ENCODE peak calls at places on chromosomes 13 and 19, in four cellular contexts. One of them, this sample, is unnamed.

GRCh38 chr13:23621316-23621645 is 51.1 kb downstream of the TNFRSF19 start:
- DNase-seq in nephron progenitor cell: no peak
- DNase-seq in AG09319: no peak
- DNase-seq in pancreas: no peak
- DNase-seq in this sample: no peak

GRCh38 chr13:94435604-94436226 is 43.8 kb downstream of the DCT start:
- DNase-seq in nephron progenitor cell: no peak
- DNase-seq in AG09319: peak
- DNase-seq in pancreas: no peak
- DNase-seq in this sample: no peak

GRCh38 chr19:24069907-24070657 is 16.9 kb upstream of the ZNF254 start:
- DNase-seq in nephron progenitor cell: no peak
- DNase-seq in AG09319: no peak
- DNase-seq in pancreas: no peak
- DNase-seq in this sample: no peak

GRCh38 chr19:45099465-45100201 is 6.7 kb downstream of the PPP1R37 start:
- DNase-seq in nephron progenitor cell: no peak
- DNase-seq in AG09319: no peak
- DNase-seq in pancreas: no peak
- DNase-seq in this sample: no peak

GRCh38 chr19:6572217-6572616 is 18.7 kb downstream of the CD70 start:
- DNase-seq in nephron progenitor cell: no peak
- DNase-seq in AG09319: no peak
- DNase-seq in pancreas: no peak
- DNase-seq in this sample: no peak

GRCh38 chr19:27794444-27795042 is 1418.4 kb downstream of the UQCRFS1 start:
- DNase-seq in nephron progenitor cell: peak
- DNase-seq in AG09319: no peak
- DNase-seq in pancreas: peak
- DNase-seq in this sample: no peak

GRCh38 chr19:49999371-50000010 is 25.7 kb downstream of the VRK3 start:
- DNase-seq in nephron progenitor cell: no peak
- DNase-seq in AG09319: no peak
- DNase-seq in pancreas: no peak
- DNase-seq in this sample: no peak

GRCh38 chr19:40604647-40605200 is 3.6 kb downstream of the LTBP4 start:
- DNase-seq in nephron progenitor cell: no peak
- DNase-seq in AG09319: no peak
- DNase-seq in pancreas: no peak
- DNase-seq in this sample: no peak

GRCh38 chr13:63882052-63882451 is 2466.4 kb upstream of the PCDH20 start:
- DNase-seq in nephron progenitor cell: no peak
- DNase-seq in AG09319: no peak
- DNase-seq in pancreas: no peak
- DNase-seq in this sample: no peak

GRCh38 chr13:93262729-93263128 is 36.1 kb downstream of the GPC6 start:
- DNase-seq in nephron progenitor cell: no peak
- DNase-seq in AG09319: no peak
- DNase-seq in pancreas: no peak
- DNase-seq in this sample: no peak

GRCh38 chr13:107450931-107451330 is 764.4 kb downstream of the LIG4 start:
- DNase-seq in nephron progenitor cell: no peak
- DNase-seq in AG09319: peak
- DNase-seq in pancreas: no peak
- DNase-seq in this sample: no peak

GRCh38 chr13:73058741-73059459 is at the start of gene KLF5:
- DNase-seq in nephron progenitor cell: peak
- DNase-seq in AG09319: peak
- DNase-seq in pancreas: peak
- DNase-seq in this sample: peak

GRCh38 chr13:75055296-75055695 is 426.7 kb downstream of the TBC1D4 start:
- DNase-seq in nephron progenitor cell: no peak
- DNase-seq in AG09319: no peak
- DNase-seq in pancreas: no peak
- DNase-seq in this sample: no peak

GRCh38 chr13:87280139-87280538 is 391.0 kb upstream of the SLITRK5 start:
- DNase-seq in nephron progenitor cell: no peak
- DNase-seq in AG09319: no peak
- DNase-seq in pancreas: no peak
- DNase-seq in this sample: no peak

GRCh38 chr13:49812806-49813205 is 20.3 kb upstream of the KPNA3 start:
- DNase-seq in nephron progenitor cell: peak
- DNase-seq in AG09319: no peak
- DNase-seq in pancreas: no peak
- DNase-seq in this sample: no peak

GRCh38 chr13:85665286-85665685 is 133.9 kb downstream of the SLITRK6 start:
- DNase-seq in nephron progenitor cell: no peak
- DNase-seq in AG09319: no peak
- DNase-seq in pancreas: no peak
- DNase-seq in this sample: no peak

GRCh38 chr13:36850790-36851438 is 31.9 kb downstream of the RFXAP start:
- DNase-seq in nephron progenitor cell: peak
- DNase-seq in AG09319: no peak
- DNase-seq in pancreas: no peak
- DNase-seq in this sample: no peak

GRCh38 chr13:21033224-21033855 is 28.0 kb downstream of the LATS2 start:
- DNase-seq in nephron progenitor cell: no peak
- DNase-seq in AG09319: no peak
- DNase-seq in pancreas: peak
- DNase-seq in this sample: no peak

GRCh38 chr19:18587962-18588610 is 512 bp upstream of the REX1BD start:
- DNase-seq in nephron progenitor cell: no peak
- DNase-seq in AG09319: no peak
- DNase-seq in pancreas: no peak
- DNase-seq in this sample: no peak

GRCh38 chr19:18589380-18590272 is 1.0 kb downstream of the REX1BD start:
- DNase-seq in nephron progenitor cell: peak
- DNase-seq in AG09319: no peak
- DNase-seq in pancreas: peak
- DNase-seq in this sample: no peak

GRCh38 chr19:18588611-18589379 is at the start of gene REX1BD:
- DNase-seq in nephron progenitor cell: peak
- DNase-seq in AG09319: no peak
- DNase-seq in pancreas: peak
- DNase-seq in this sample: no peak

GRCh38 chr19:18587561-18587960 is 1.0 kb upstream of the REX1BD start:
- DNase-seq in nephron progenitor cell: no peak
- DNase-seq in AG09319: no peak
- DNase-seq in pancreas: no peak
- DNase-seq in this sample: no peak

GRCh38 chr19:18586311-18586710 is 2.3 kb upstream of the REX1BD start:
- DNase-seq in nephron progenitor cell: no peak
- DNase-seq in AG09319: no peak
- DNase-seq in pancreas: no peak
- DNase-seq in this sample: no peak
- TF ChIP-seq CTCF in nephron progenitor cell: no peak
- TF ChIP-seq CTCF in AG09319: no peak
- TF ChIP-seq CTCF in pancreas: no peak
- TF ChIP-seq CTCF in this sample: no peak

GRCh38 chr19:11137542-11138384 is 17.8 kb downstream of the SPC24 start:
- DNase-seq in nephron progenitor cell: peak
- DNase-seq in AG09319: peak
- DNase-seq in pancreas: peak
- DNase-seq in this sample: no peak
- TF ChIP-seq CTCF in nephron progenitor cell: peak
- TF ChIP-seq CTCF in AG09319: peak
- TF ChIP-seq CTCF in pancreas: peak
- TF ChIP-seq CTCF in this sample: no peak

DNA sequence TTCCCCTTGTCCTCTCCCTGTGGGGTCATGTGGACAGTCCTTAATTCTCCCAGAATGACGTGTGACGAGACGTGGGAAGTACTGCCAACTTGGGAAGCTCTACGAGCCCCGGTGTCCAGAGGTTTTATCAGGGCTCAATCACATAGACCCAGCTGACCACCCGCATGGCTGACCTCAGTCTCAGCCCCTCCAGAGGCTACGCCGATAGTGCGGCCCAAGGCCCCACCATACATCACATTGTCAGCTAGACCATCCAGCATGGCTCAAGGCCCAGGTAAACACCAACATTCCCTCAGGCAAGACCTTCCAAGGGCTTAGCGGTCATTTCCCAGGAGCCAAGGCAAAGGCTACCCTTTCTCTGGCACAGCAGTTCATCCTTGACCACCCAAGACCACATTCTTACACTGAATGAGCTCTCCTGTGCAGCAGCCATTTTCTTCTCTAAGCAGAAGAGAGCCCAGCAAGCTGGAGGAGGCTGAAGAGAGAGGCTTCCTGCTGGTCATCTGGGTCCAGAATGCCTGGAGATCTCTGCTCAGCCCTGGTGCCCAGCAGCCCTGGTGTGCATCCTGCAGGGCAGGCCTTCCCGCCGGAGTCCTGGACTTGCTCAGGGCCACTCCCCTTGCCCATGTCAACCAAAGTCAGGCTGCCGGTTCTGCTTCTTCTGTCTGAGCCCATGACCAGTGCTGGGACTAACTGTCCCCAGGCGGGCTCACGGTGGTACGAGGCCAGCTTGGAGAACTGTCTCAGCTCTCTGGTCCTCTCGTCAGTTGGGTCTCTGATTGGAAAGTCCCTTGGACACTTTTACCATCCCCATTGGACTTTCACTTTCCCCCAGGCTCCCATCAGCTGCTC is 7.9 kb upstream of the F10 start:
- DNase-seq in nephron progenitor cell: peak
- DNase-seq in AG09319: no peak
- DNase-seq in pancreas: no peak
- DNase-seq in this sample: no peak
- TF ChIP-seq CTCF in nephron progenitor cell: no peak
- TF ChIP-seq CTCF in AG09319: no peak
- TF ChIP-seq CTCF in pancreas: no peak
- TF ChIP-seq CTCF in this sample: no peak

DNA sequence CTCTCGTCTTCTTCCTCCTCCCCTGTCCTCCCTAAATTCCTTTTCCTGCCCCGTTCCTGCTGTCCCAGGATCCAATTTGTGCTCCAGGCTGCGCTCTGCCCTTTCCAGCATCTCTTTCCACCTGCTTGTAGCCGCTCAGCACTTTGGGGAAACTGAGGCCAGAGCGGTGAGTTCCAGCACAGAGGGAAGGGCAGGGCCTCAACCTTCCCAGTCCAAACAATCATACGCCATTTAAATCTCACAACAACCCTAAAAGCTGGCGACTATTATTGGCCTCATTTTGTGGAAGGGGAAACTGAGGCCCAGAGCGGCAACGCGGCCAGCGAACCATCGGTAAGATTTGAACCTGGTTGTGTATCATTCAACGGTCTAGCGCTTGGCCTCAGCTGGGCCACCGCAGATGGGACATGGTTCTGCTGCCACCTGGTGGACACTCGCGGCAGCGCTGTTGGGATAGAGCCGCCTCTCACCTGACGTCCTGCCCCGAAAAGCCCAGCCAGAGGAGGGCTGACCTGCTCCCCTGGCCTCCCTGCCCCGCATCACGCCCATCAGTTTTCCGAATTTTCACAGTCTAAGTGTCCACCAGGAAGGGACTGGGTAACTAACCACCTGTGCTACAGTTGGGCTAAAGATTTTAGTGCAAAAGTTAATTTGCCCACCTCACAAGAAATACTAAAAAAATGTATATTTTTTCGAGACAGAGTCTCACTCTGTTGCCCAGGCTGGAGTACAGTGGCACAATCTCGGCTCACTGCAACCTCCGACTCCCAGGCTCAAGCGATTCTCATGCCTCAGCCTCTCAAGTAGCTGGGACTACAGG is 4.2 kb upstream of the RPL18A start:
- DNase-seq in nephron progenitor cell: peak
- DNase-seq in AG09319: no peak
- DNase-seq in pancreas: peak
- DNase-seq in this sample: peak
- TF ChIP-seq CTCF in nephron progenitor cell: peak
- TF ChIP-seq CTCF in AG09319: peak
- TF ChIP-seq CTCF in pancreas: peak
- TF ChIP-seq CTCF in this sample: peak

DNA sequence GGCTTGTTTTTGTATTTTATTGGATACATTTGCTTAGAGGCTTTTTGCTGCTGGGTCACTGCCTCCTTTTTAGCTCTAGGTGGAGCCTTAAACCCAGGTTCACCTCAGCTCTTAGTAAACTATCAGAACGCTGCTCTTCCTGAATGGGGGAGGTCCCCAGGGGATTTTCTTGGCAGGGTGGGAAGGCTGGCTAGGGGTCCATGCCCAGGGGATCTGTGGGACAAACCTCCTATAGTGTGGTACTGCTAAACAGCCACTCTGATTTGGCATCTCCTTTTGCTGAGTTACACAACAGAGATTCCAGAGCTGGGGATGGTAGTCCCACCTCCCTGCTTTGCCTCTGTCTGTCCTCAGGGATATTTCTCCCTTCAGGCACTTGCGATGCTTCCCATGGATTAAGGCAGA is 204.9 kb downstream of the ZIC5 start:
- DNase-seq in nephron progenitor cell: no peak
- DNase-seq in AG09319: no peak
- DNase-seq in pancreas: no peak
- DNase-seq in this sample: no peak
- TF ChIP-seq CTCF in nephron progenitor cell: no peak
- TF ChIP-seq CTCF in AG09319: no peak
- TF ChIP-seq CTCF in pancreas: no peak
- TF ChIP-seq CTCF in this sample: no peak

DNA sequence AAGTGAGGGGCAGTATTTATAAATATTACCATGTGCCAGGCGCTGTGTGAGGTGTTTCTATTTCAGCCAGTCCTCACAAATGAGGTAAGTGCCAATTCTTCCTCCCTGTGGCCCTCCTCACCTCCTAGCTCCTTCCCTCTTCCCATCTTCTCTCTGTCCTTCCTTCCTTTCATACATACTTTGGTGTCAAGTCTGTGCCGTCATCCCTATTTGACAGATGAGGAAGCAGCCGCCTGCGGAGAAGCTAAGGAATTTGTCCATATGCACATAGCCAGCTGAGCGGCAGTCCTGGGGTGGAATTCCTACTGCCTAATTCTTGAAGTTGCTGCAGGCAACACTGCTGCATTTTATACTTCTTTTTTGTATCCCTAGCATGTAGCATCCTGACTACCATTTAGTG is 150.8 kb downstream of the B3GLCT start:
- DNase-seq in nephron progenitor cell: no peak
- DNase-seq in AG09319: no peak
- DNase-seq in pancreas: no peak
- DNase-seq in this sample: no peak
- TF ChIP-seq CTCF in nephron progenitor cell: no peak
- TF ChIP-seq CTCF in AG09319: no peak
- TF ChIP-seq CTCF in pancreas: no peak
- TF ChIP-seq CTCF in this sample: no peak

DNA sequence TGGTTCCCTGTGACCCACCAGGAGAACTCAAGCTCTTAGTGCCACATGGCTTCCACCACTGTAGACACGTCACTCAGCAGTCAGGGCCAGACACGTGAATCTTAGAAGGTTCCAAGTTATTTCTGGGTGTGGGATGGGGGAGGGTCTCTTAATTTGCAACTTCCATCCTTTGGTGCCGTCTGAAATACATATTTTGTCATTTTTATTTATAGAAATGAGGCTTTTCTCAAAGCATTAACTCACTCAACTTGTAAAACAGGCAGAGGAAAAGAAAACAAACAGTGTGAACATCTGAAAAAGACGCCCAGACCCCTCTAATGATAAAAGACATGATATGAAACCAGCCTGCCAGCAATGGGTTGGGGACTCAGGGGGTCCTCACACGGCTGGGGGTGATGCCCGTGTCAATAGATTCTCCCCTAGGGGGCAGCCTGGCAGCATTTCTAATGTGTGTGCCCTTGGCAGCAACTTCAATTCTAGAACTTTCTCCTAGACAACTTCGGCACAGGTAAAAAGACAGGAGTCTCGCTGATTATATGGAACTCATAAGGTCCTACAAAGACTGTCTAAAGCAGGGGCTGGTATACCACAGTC is 15.4 kb downstream of the PIP5K1C start:
- DNase-seq in nephron progenitor cell: no peak
- DNase-seq in AG09319: no peak
- DNase-seq in pancreas: no peak
- DNase-seq in this sample: no peak
- TF ChIP-seq CTCF in nephron progenitor cell: no peak
- TF ChIP-seq CTCF in AG09319: no peak
- TF ChIP-seq CTCF in pancreas: no peak
- TF ChIP-seq CTCF in this sample: no peak

This sample was measured in omental fat pad.